ENCODE peak calls at places on chromosome 15, in nine cellular contexts. B is psoas muscle, V is endothelial cell, O is tibial nerve, Q is AG09319, G is fibroblast of the aortic adventitia, T is astrocyte of the cerebellum, M is H9, Z is AG04450. A is an unnamed sample.

GRCh38 chr15:62847900-62848489 is 194.6 kb upstream of the TPM1 start:
- DNase-seq in B (peak), T (no peak), G (peak), Q (no peak), V (peak), Z (no peak), O (peak), M (peak), A (no peak)

GRCh38 chr15:38670142-38671002 is 105.8 kb upstream of the RASGRP1 start:
- DNase-seq in Q (no peak), B (no peak), O (no peak), V (no peak), Z (no peak), G (no peak), T (no peak), M (no peak), A (no peak)

GRCh38 chr15:96052154-96052553 is 278.3 kb upstream of the NR2F2 start:
- DNase-seq in T (no peak), M (no peak), B (no peak), Z (no peak), Q (no peak), V (no peak), O (no peak), G (no peak), A (no peak)

GRCh38 chr15:44636976-44637375 is 26.5 kb downstream of the SPG11 start:
- DNase-seq in G (no peak), T (no peak), Z (no peak), O (no peak), M (no peak), B (no peak), V (no peak), Q (no peak), A (no peak)

GRCh38 chr15:33119865-33120264 is 74.6 kb downstream of the FMN1 start:
- DNase-seq in M (no peak), Z (no peak), Q (no peak), T (no peak), G (no peak), B (no peak), V (no peak), O (no peak), A (no peak)

GRCh38 chr15:62880278-62880677 is 162.3 kb upstream of the TPM1 start:
- DNase-seq in M (no peak), T (no peak), G (peak), Z (no peak), O (no peak), Q (no peak), V (no peak), B (no peak), A (no peak)

GRCh38 chr15:51737538-51738305 is at the start of gene LYSMD2:
- DNase-seq in O (peak), T (no peak), B (peak), G (no peak), M (peak), Z (no peak), Q (no peak), V (peak), A (peak)

GRCh38 chr15:87733005-87733404 is 523.5 kb downstream of the NTRK3 start:
- DNase-seq in M (no peak), T (no peak), G (peak), Q (no peak), O (no peak), V (no peak), Z (no peak), B (no peak), A (no peak)

GRCh38 chr15:33068531-33068990 is 126.0 kb downstream of the FMN1 start:
- DNase-seq in G (no peak), T (no peak), Z (no peak), O (no peak), V (no peak), M (peak), B (peak), Q (no peak), A (no peak)

GRCh38 chr15:68634122-68634482 is 55.3 kb downstream of the CORO2B start:
- DNase-seq in G (no peak), Z (no peak), M (no peak), V (no peak), B (no peak), O (no peak), T (no peak), Q (no peak), A (no peak)

GRCh38 chr15:57866149-57866736 is 159.7 kb downstream of the POLR2M start:
- DNase-seq in T (no peak), Q (no peak), Z (no peak), O (no peak), G (peak), M (peak), V (peak), B (peak), A (no peak)

GRCh38 chr15:74788042-74788715 is 6.3 kb downstream of the CSK start:
- DNase-seq in G (no peak), Z (no peak), T (no peak), Q (no peak), O (no peak), B (no peak), M (no peak), V (no peak), A (no peak)
- TF ChIP-seq CTCF in G (no peak), Z (no peak), T (no peak), Q (no peak), O (no peak), B (no peak), M (peak), V (no peak), A (no peak)

DNA sequence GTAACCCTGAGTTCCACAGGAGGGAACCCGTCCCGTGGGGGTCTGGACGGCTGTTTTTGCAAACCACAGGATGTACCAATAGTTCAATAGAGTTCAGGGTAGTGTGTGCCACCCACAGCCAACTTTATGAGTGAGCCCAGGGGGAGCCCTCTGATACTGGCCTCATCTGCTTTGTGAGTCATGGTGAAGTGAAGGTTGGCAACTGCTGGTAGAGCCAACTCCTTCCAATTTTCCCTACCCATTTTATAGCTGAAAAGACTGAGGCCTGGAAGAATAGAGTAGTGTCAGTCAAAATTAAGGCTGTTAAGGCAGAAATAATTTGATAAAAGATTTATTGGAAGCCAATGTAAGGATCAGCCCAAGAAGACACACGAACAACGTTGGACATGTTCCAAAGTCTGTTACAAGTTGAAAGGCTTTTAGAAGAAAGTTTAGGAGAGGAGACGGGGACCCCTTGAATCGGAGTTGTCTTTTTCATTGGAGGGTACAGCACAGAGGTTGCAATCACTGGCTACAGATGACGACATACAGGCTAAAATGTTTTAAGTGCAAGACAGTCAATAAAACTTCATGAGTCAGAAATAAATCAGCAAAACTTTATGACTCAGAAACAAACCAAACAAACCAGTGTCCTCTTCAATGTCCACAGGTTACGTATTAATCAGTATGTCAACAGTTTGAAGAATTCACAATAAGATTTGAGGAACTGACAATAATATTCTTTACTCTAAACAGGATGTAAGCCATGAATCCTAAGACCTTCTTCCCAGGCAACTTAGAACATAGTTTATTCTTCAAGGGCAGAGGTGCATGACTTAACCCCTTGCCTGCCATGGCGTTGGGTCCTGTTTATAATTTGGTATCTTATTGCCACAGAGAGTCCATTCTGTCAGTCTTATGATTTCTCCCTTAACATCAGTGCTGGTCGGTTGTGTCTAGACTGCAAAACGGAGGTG is 62.9 kb upstream of the NR2E3 start:
- DNase-seq in O (no peak), T (peak), Z (peak), B (no peak), G (peak), M (no peak), V (no peak), Q (no peak), A (no peak)
- TF ChIP-seq CTCF in O (no peak), T (no peak), Z (no peak), B (no peak), G (no peak), M (no peak), V (no peak), Q (no peak), A (no peak)

GRCh38 chr15:59401810-59402569 is 29.3 kb upstream of the MYO1E start:
- DNase-seq in Z (no peak), B (no peak), O (no peak), G (no peak), V (no peak), Q (no peak), T (no peak), M (no peak), A (no peak)

GRCh38 chr15:59400103-59400813 is 27.6 kb upstream of the MYO1E start:
- DNase-seq in O (no peak), T (no peak), Q (no peak), M (no peak), B (no peak), V (no peak), Z (no peak), G (no peak), A (no peak)

GRCh38 chr15:59396660-59397059 is 24.0 kb upstream of the MYO1E start:
- DNase-seq in O (no peak), G (no peak), Z (no peak), M (no peak), V (no peak), Q (no peak), B (no peak), T (no peak), A (no peak)

GRCh38 chr15:59398220-59398619 is 25.5 kb upstream of the MYO1E start:
- DNase-seq in Q (no peak), B (no peak), T (no peak), O (no peak), V (no peak), G (no peak), Z (no peak), M (no peak), A (no peak)

DNA sequence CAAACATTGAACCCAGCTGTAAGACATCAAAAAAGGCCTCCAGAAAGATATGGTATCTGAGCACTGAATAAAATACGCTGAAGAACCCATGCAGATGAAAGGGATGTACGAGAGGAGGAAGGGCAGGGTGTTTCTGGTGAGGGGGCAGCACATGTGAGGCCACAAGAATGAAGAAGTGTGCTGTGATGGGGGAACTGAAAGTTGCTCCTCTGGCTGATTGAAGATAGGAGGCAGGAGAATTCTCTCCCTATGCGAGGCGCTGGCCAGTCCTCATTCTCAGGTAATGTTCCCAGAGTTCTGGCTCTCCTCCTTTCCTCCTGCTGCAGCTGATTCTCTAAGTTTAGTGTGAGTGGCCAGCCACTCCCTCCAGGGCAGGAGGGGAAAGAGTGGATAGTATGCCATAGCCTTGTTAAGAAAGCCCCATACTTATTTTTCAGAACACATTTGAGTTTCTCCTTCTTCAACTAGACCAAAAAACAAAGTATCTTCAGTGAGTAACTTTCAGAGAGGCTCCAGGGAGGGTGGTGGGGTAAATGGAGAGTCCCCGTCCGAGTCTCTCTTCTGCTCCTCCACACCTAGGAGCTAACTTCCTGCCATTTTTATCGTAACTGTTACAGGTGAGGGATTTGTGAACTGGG is 26.9 kb upstream of the MYO1E start:
- DNase-seq in T (no peak), G (no peak), B (no peak), Q (no peak), M (no peak), O (no peak), Z (no peak), V (no peak), A (no peak)
- TF ChIP-seq CTCF in T (no peak), G (no peak), B (no peak), Q (no peak), M (no peak), O (no peak), Z (no peak), V (no peak), A (no peak)

GRCh38 chr15:77032052-77032646 is 37.2 kb downstream of the PSTPIP1 start:
- DNase-seq in M (peak), V (peak), B (no peak), T (no peak), O (peak), G (no peak), Z (no peak), Q (no peak), A (no peak)

GRCh38 chr15:77032647-77033416 is 37.9 kb downstream of the PSTPIP1 start:
- DNase-seq in Q (no peak), Z (no peak), B (no peak), T (no peak), V (no peak), G (no peak), O (peak), M (no peak), A (no peak)

GRCh38 chr15:77030928-77031375 is 36.0 kb downstream of the PSTPIP1 start:
- DNase-seq in M (peak), Z (no peak), G (no peak), T (no peak), Q (no peak), B (no peak), O (peak), V (peak), A (no peak)

GRCh38 chr15:77030042-77030927 is 35.4 kb downstream of the PSTPIP1 start:
- DNase-seq in Z (no peak), M (peak), B (no peak), V (peak), G (no peak), Q (no peak), O (peak), T (no peak), A (peak)

DNA sequence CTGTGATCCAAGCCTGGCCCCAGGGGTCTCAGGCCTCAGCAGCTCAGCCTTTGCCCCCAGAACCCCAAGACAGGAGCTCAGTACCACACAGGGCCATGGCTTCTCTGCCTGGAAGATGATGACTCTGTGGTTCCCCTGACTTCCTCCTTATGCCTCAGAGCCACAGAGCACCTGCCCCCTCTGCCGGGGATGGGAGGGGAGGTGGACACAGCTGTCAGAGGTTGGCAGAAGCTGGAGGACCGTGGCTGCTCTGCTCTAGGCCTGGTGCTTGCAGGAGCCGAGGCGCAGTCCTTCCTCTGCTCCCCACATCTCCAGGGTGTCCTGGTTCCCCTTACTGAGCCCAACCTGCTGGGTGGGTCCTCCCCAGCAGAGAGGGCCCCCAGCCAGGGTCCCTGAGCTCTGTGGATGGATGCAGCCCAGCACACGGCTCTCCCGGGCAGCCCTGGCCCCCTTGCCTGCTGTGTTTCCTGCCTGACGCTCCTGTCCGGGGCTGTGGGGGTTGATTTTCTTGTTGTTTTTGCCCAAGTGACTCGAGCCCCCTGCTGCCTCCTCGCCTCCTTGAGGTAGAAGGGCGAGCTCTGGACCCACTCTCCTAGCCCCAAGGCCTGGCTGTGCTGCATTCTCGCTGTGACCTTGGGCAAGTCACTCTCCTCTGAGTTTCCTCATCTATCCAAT is 36.6 kb downstream of the PSTPIP1 start:
- DNase-seq in G (no peak), V (peak), B (no peak), O (no peak), T (no peak), M (peak), Z (no peak), Q (no peak), A (no peak)
- TF ChIP-seq CTCF in G (no peak), V (no peak), B (peak), O (no peak), T (no peak), M (no peak), Z (no peak), Q (no peak), A (no peak)

GRCh38 chr15:99371180-99372103 is 120.2 kb downstream of the LRRC28 start:
- DNase-seq in T (no peak), O (no peak), V (no peak), Z (no peak), Q (peak), G (peak), B (no peak), M (no peak), A (no peak)
- TF ChIP-seq CTCF in T (no peak), O (no peak), V (no peak), Z (no peak), Q (peak), G (peak), B (no peak), M (no peak), A (peak)

GRCh38 chr15:49521802-49522201 is 98.8 kb downstream of the FGF7 start:
- DNase-seq in Z (no peak), G (no peak), T (no peak), V (no peak), M (no peak), B (no peak), Q (no peak), O (no peak), A (no peak)
- TF ChIP-seq CTCF in Z (peak), G (peak), T (peak), V (no peak), M (peak), B (no peak), Q (no peak), O (no peak), A (no peak)

A was measured in osteocyte.